ENCODE peak calls at places on chromosomes 11 and 22, in ten cellular contexts. One of them, this sample, is unnamed.

GRCh38 chr11:87463486-87464102 is 425.9 kb downstream of the TMEM135 start:
- DNase-seq in AG04449: no peak
- DNase-seq in left ventricle myocardium inferior: no peak
- DNase-seq in progenitor cell of endocrine pancreas: no peak
- DNase-seq in glutamatergic neuron: no peak
- DNase-seq in cardiac fibroblast: peak
- DNase-seq in nephron progenitor cell: no peak
- DNase-seq in HFFc6: peak
- DNase-seq in mammary epithelial cell: peak
- DNase-seq in brain microvascular endothelial cell: peak
- DNase-seq in this sample: no peak

GRCh38 chr22:48798281-48799226 is 1029.1 kb downstream of the BRD1 start:
- DNase-seq in AG04449: no peak
- DNase-seq in left ventricle myocardium inferior: no peak
- DNase-seq in progenitor cell of endocrine pancreas: no peak
- DNase-seq in glutamatergic neuron: no peak
- DNase-seq in cardiac fibroblast: no peak
- DNase-seq in nephron progenitor cell: peak
- DNase-seq in HFFc6: no peak
- DNase-seq in mammary epithelial cell: no peak
- DNase-seq in brain microvascular endothelial cell: no peak
- DNase-seq in this sample: no peak

GRCh38 chr11:129951201-129951882 is 51.3 kb downstream of the PRDM10 start:
- DNase-seq in AG04449: no peak
- DNase-seq in left ventricle myocardium inferior: no peak
- DNase-seq in progenitor cell of endocrine pancreas: no peak
- DNase-seq in glutamatergic neuron: no peak
- DNase-seq in cardiac fibroblast: no peak
- DNase-seq in nephron progenitor cell: no peak
- DNase-seq in HFFc6: no peak
- DNase-seq in mammary epithelial cell: peak
- DNase-seq in brain microvascular endothelial cell: no peak
- DNase-seq in this sample: no peak

GRCh38 chr11:15665368-15665871 is 550.7 kb downstream of the INSC start:
- DNase-seq in AG04449: no peak
- DNase-seq in left ventricle myocardium inferior: no peak
- DNase-seq in progenitor cell of endocrine pancreas: no peak
- DNase-seq in glutamatergic neuron: no peak
- DNase-seq in cardiac fibroblast: peak
- DNase-seq in nephron progenitor cell: no peak
- DNase-seq in HFFc6: peak
- DNase-seq in mammary epithelial cell: peak
- DNase-seq in brain microvascular endothelial cell: peak
- DNase-seq in this sample: no peak

GRCh38 chr11:62552465-62552782 is 5.8 kb upstream of the AHNAK start:
- DNase-seq in AG04449: no peak
- DNase-seq in left ventricle myocardium inferior: peak
- DNase-seq in progenitor cell of endocrine pancreas: no peak
- DNase-seq in glutamatergic neuron: no peak
- DNase-seq in cardiac fibroblast: peak
- DNase-seq in nephron progenitor cell: no peak
- DNase-seq in HFFc6: no peak
- DNase-seq in mammary epithelial cell: no peak
- DNase-seq in brain microvascular endothelial cell: no peak
- DNase-seq in this sample: no peak

GRCh38 chr11:121452609-121453150 is at the start of gene SORL1-AS1:
- DNase-seq in AG04449: no peak
- DNase-seq in left ventricle myocardium inferior: no peak
- DNase-seq in progenitor cell of endocrine pancreas: no peak
- DNase-seq in glutamatergic neuron: no peak
- DNase-seq in cardiac fibroblast: no peak
- DNase-seq in nephron progenitor cell: no peak
- DNase-seq in HFFc6: no peak
- DNase-seq in mammary epithelial cell: peak
- DNase-seq in brain microvascular endothelial cell: no peak
- DNase-seq in this sample: no peak

GRCh38 chr22:42994917-42995562 is 19.9 kb downstream of the PACSIN2 start:
- DNase-seq in AG04449: peak
- DNase-seq in left ventricle myocardium inferior: no peak
- DNase-seq in progenitor cell of endocrine pancreas: no peak
- DNase-seq in glutamatergic neuron: no peak
- DNase-seq in cardiac fibroblast: peak
- DNase-seq in nephron progenitor cell: no peak
- DNase-seq in HFFc6: peak
- DNase-seq in mammary epithelial cell: peak
- DNase-seq in brain microvascular endothelial cell: peak
- DNase-seq in this sample: no peak

GRCh38 chr11:117071344-117071787 is 26.9 kb downstream of the SIK3 start:
- DNase-seq in AG04449: no peak
- DNase-seq in left ventricle myocardium inferior: no peak
- DNase-seq in progenitor cell of endocrine pancreas: no peak
- DNase-seq in glutamatergic neuron: no peak
- DNase-seq in cardiac fibroblast: peak
- DNase-seq in nephron progenitor cell: no peak
- DNase-seq in HFFc6: no peak
- DNase-seq in mammary epithelial cell: no peak
- DNase-seq in brain microvascular endothelial cell: peak
- DNase-seq in this sample: no peak

GRCh38 chr11:34147581-34147980 is 42.2 kb downstream of the NAT10 start:
- DNase-seq in AG04449: no peak
- DNase-seq in left ventricle myocardium inferior: no peak
- DNase-seq in progenitor cell of endocrine pancreas: no peak
- DNase-seq in glutamatergic neuron: no peak
- DNase-seq in cardiac fibroblast: no peak
- DNase-seq in nephron progenitor cell: no peak
- DNase-seq in HFFc6: no peak
- DNase-seq in mammary epithelial cell: no peak
- DNase-seq in brain microvascular endothelial cell: no peak
- DNase-seq in this sample: no peak

GRCh38 chr11:45663486-45664375 is 1.7 kb downstream of the CHST1 start:
- DNase-seq in AG04449: no peak
- DNase-seq in left ventricle myocardium inferior: no peak
- DNase-seq in progenitor cell of endocrine pancreas: no peak
- DNase-seq in glutamatergic neuron: no peak
- DNase-seq in cardiac fibroblast: no peak
- DNase-seq in nephron progenitor cell: no peak
- DNase-seq in HFFc6: no peak
- DNase-seq in mammary epithelial cell: no peak
- DNase-seq in brain microvascular endothelial cell: no peak
- DNase-seq in this sample: no peak

GRCh38 chr22:20968281-20968977 is 1.4 kb downstream of the AIFM3 start:
- DNase-seq in AG04449: no peak
- DNase-seq in left ventricle myocardium inferior: no peak
- DNase-seq in progenitor cell of endocrine pancreas: no peak
- DNase-seq in glutamatergic neuron: no peak
- DNase-seq in cardiac fibroblast: no peak
- DNase-seq in nephron progenitor cell: no peak
- DNase-seq in HFFc6: no peak
- DNase-seq in mammary epithelial cell: no peak
- DNase-seq in brain microvascular endothelial cell: no peak
- DNase-seq in this sample: no peak

GRCh38 chr22:42520663-42521546 is 1.3 kb upstream of the RRP7A start:
- DNase-seq in AG04449: no peak
- DNase-seq in left ventricle myocardium inferior: no peak
- DNase-seq in progenitor cell of endocrine pancreas: no peak
- DNase-seq in glutamatergic neuron: no peak
- DNase-seq in cardiac fibroblast: no peak
- DNase-seq in nephron progenitor cell: no peak
- DNase-seq in HFFc6: no peak
- DNase-seq in mammary epithelial cell: no peak
- DNase-seq in brain microvascular endothelial cell: no peak
- DNase-seq in this sample: no peak

GRCh38 chr22:50607366-50608020 is 6.9 kb downstream of the MAPK8IP2 start:
- DNase-seq in AG04449: no peak
- DNase-seq in left ventricle myocardium inferior: no peak
- DNase-seq in progenitor cell of endocrine pancreas: no peak
- DNase-seq in glutamatergic neuron: no peak
- DNase-seq in cardiac fibroblast: no peak
- DNase-seq in nephron progenitor cell: no peak
- DNase-seq in HFFc6: no peak
- DNase-seq in mammary epithelial cell: no peak
- DNase-seq in brain microvascular endothelial cell: no peak
- DNase-seq in this sample: no peak

GRCh38 chr22:50604623-50605348 is 4.2 kb downstream of the MAPK8IP2 start:
- DNase-seq in AG04449: no peak
- DNase-seq in left ventricle myocardium inferior: no peak
- DNase-seq in progenitor cell of endocrine pancreas: no peak
- DNase-seq in glutamatergic neuron: no peak
- DNase-seq in cardiac fibroblast: no peak
- DNase-seq in nephron progenitor cell: no peak
- DNase-seq in HFFc6: no peak
- DNase-seq in mammary epithelial cell: no peak
- DNase-seq in brain microvascular endothelial cell: no peak
- DNase-seq in this sample: no peak

GRCh38 chr22:50606561-50607365 is 6.2 kb downstream of the MAPK8IP2 start:
- DNase-seq in AG04449: no peak
- DNase-seq in left ventricle myocardium inferior: no peak
- DNase-seq in progenitor cell of endocrine pancreas: no peak
- DNase-seq in glutamatergic neuron: no peak
- DNase-seq in cardiac fibroblast: no peak
- DNase-seq in nephron progenitor cell: no peak
- DNase-seq in HFFc6: no peak
- DNase-seq in mammary epithelial cell: no peak
- DNase-seq in brain microvascular endothelial cell: no peak
- DNase-seq in this sample: no peak

GRCh38 chr22:50605349-50606074 is 4.9 kb downstream of the MAPK8IP2 start:
- DNase-seq in AG04449: no peak
- DNase-seq in left ventricle myocardium inferior: no peak
- DNase-seq in progenitor cell of endocrine pancreas: no peak
- DNase-seq in glutamatergic neuron: no peak
- DNase-seq in cardiac fibroblast: no peak
- DNase-seq in nephron progenitor cell: no peak
- DNase-seq in HFFc6: no peak
- DNase-seq in mammary epithelial cell: no peak
- DNase-seq in brain microvascular endothelial cell: no peak
- DNase-seq in this sample: no peak

DNA sequence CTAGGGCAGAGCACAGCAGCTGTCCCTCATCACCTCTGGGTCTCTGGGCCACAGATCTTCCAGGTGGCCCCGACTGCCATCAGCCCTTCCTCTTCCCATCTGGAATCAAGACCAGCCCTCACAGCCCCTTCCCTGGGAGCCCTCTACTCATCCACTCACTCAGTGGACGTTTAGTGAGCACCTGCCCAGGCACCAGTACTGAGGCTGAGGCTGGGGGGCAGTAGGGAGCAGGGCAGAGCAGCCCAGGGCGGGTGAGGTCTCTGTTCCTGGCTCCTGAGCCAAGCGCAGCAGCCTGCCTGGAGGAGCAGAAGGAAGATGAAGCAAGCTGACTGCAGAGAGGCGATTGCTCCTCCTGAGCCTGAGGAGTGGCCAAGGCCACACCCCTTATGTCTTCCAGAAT is 5.5 kb downstream of the MAPK8IP2 start:
- DNase-seq in AG04449: no peak
- DNase-seq in left ventricle myocardium inferior: no peak
- DNase-seq in progenitor cell of endocrine pancreas: no peak
- DNase-seq in glutamatergic neuron: no peak
- DNase-seq in cardiac fibroblast: no peak
- DNase-seq in nephron progenitor cell: no peak
- DNase-seq in HFFc6: no peak
- DNase-seq in mammary epithelial cell: no peak
- DNase-seq in brain microvascular endothelial cell: no peak
- DNase-seq in this sample: no peak
- TF ChIP-seq CTCF in AG04449: no peak
- TF ChIP-seq CTCF in left ventricle myocardium inferior: no peak
- TF ChIP-seq CTCF in progenitor cell of endocrine pancreas: no peak
- TF ChIP-seq CTCF in glutamatergic neuron: no peak
- TF ChIP-seq CTCF in cardiac fibroblast: no peak
- TF ChIP-seq CTCF in nephron progenitor cell: no peak
- TF ChIP-seq CTCF in HFFc6: peak
- TF ChIP-seq CTCF in mammary epithelial cell: no peak
- TF ChIP-seq CTCF in brain microvascular endothelial cell: peak
- TF ChIP-seq CTCF in this sample: no peak

GRCh38 chr22:50271011-50271394 is 823 bp upstream of the MAPK11 start:
- DNase-seq in AG04449: no peak
- DNase-seq in left ventricle myocardium inferior: no peak
- DNase-seq in progenitor cell of endocrine pancreas: no peak
- DNase-seq in glutamatergic neuron: no peak
- DNase-seq in cardiac fibroblast: no peak
- DNase-seq in nephron progenitor cell: no peak
- DNase-seq in HFFc6: no peak
- DNase-seq in mammary epithelial cell: no peak
- DNase-seq in brain microvascular endothelial cell: no peak
- DNase-seq in this sample: no peak
- TF ChIP-seq CTCF in AG04449: no peak
- TF ChIP-seq CTCF in left ventricle myocardium inferior: no peak
- TF ChIP-seq CTCF in progenitor cell of endocrine pancreas: no peak
- TF ChIP-seq CTCF in glutamatergic neuron: no peak
- TF ChIP-seq CTCF in cardiac fibroblast: no peak
- TF ChIP-seq CTCF in nephron progenitor cell: no peak
- TF ChIP-seq CTCF in HFFc6: no peak
- TF ChIP-seq CTCF in mammary epithelial cell: no peak
- TF ChIP-seq CTCF in brain microvascular endothelial cell: no peak
- TF ChIP-seq CTCF in this sample: no peak

DNA sequence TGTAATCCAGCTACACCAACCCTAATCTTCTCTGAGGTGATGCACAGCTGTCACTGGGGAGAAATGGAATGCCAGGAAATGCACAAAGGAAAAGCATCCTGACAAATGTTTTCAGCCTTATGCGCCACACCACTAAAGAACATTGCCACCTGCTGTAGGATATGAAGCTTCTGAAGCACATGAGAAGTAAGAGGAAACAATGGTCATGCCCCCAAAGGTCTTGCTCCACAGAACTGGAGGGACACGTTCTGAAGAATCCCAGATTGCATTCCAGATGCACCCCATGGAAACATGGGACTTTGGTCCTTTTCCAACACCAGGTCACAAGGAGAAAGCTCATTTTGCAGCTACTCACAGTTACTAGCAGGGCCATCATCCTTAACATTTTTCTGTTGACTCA is 48.7 kb upstream of the ZBED5 start:
- DNase-seq in AG04449: no peak
- DNase-seq in left ventricle myocardium inferior: no peak
- DNase-seq in progenitor cell of endocrine pancreas: no peak
- DNase-seq in glutamatergic neuron: no peak
- DNase-seq in cardiac fibroblast: peak
- DNase-seq in nephron progenitor cell: no peak
- DNase-seq in HFFc6: peak
- DNase-seq in mammary epithelial cell: no peak
- DNase-seq in brain microvascular endothelial cell: peak
- DNase-seq in this sample: no peak
- TF ChIP-seq CTCF in AG04449: peak
- TF ChIP-seq CTCF in left ventricle myocardium inferior: peak
- TF ChIP-seq CTCF in progenitor cell of endocrine pancreas: no peak
- TF ChIP-seq CTCF in glutamatergic neuron: no peak
- TF ChIP-seq CTCF in cardiac fibroblast: peak
- TF ChIP-seq CTCF in nephron progenitor cell: no peak
- TF ChIP-seq CTCF in HFFc6: peak
- TF ChIP-seq CTCF in mammary epithelial cell: peak
- TF ChIP-seq CTCF in brain microvascular endothelial cell: peak
- TF ChIP-seq CTCF in this sample: no peak

DNA sequence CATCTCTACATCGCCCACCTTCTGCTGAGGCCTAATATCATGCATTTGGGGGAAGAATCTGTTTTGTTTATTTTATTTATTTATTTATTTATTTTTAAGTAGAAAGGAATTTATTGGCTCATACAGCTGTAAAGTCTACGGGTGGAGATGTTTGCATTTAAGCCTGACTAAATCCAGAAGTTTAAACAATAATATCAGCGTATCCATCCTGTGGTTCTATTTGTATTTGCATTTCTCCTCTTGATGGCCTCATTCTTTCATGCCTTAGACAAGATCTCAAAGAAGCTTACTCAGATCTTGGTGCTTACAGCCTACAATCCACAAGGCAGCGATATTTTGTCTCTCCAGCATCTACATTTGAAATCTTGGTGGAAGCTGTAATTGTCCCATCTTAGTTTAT is 67.1 kb upstream of the CARD18 start:
- DNase-seq in AG04449: no peak
- DNase-seq in left ventricle myocardium inferior: no peak
- DNase-seq in progenitor cell of endocrine pancreas: no peak
- DNase-seq in glutamatergic neuron: no peak
- DNase-seq in cardiac fibroblast: peak
- DNase-seq in nephron progenitor cell: no peak
- DNase-seq in HFFc6: no peak
- DNase-seq in mammary epithelial cell: no peak
- DNase-seq in brain microvascular endothelial cell: no peak
- DNase-seq in this sample: no peak
- TF ChIP-seq CTCF in AG04449: no peak
- TF ChIP-seq CTCF in left ventricle myocardium inferior: no peak
- TF ChIP-seq CTCF in progenitor cell of endocrine pancreas: no peak
- TF ChIP-seq CTCF in glutamatergic neuron: no peak
- TF ChIP-seq CTCF in cardiac fibroblast: no peak
- TF ChIP-seq CTCF in nephron progenitor cell: no peak
- TF ChIP-seq CTCF in HFFc6: no peak
- TF ChIP-seq CTCF in mammary epithelial cell: no peak
- TF ChIP-seq CTCF in brain microvascular endothelial cell: no peak
- TF ChIP-seq CTCF in this sample: no peak

This sample was measured in type B pancreatic cell.